ENCODE peak calls at places on chromosomes 7 and 10, in nine cellular contexts. One of them, this sample, is unnamed.

GRCh38 chr10:91708174-91708861 is 75.4 kb upstream of the PPP1R3C start:
- DNase-seq in DND-41: no peak
- DNase-seq in colonic mucosa: no peak
- DNase-seq in psoas muscle: no peak
- DNase-seq in upper lobe of right lung: no peak
- DNase-seq in dorsolateral prefrontal cortex: no peak
- DNase-seq in lower lobe of right lung: no peak
- DNase-seq in heart right ventricle: no peak
- DNase-seq in endodermal cell: no peak
- DNase-seq in this sample: no peak

GRCh38 chr10:78541528-78542470 is 508.1 kb downstream of the RPS24 start:
- DNase-seq in heart right ventricle: peak
- DNase-seq in lower lobe of right lung: no peak
- DNase-seq in colonic mucosa: peak
- DNase-seq in upper lobe of right lung: no peak
- DNase-seq in endodermal cell: no peak
- DNase-seq in dorsolateral prefrontal cortex: no peak
- DNase-seq in psoas muscle: no peak
- DNase-seq in DND-41: no peak
- DNase-seq in this sample: no peak

GRCh38 chr7:22934473-22935065 is 79.4 kb downstream of the HYCC1 start:
- DNase-seq in DND-41: no peak
- DNase-seq in heart right ventricle: no peak
- DNase-seq in dorsolateral prefrontal cortex: no peak
- DNase-seq in psoas muscle: no peak
- DNase-seq in upper lobe of right lung: no peak
- DNase-seq in endodermal cell: no peak
- DNase-seq in lower lobe of right lung: no peak
- DNase-seq in colonic mucosa: no peak
- DNase-seq in this sample: no peak

GRCh38 chr10:127013251-127013656 is 108.0 kb downstream of the DOCK1 start:
- DNase-seq in upper lobe of right lung: no peak
- DNase-seq in DND-41: no peak
- DNase-seq in psoas muscle: no peak
- DNase-seq in dorsolateral prefrontal cortex: peak
- DNase-seq in lower lobe of right lung: no peak
- DNase-seq in colonic mucosa: peak
- DNase-seq in endodermal cell: no peak
- DNase-seq in heart right ventricle: peak
- DNase-seq in this sample: no peak

GRCh38 chr7:102239206-102239820 is 47.4 kb upstream of the SH2B2 start:
- DNase-seq in heart right ventricle: no peak
- DNase-seq in dorsolateral prefrontal cortex: no peak
- DNase-seq in psoas muscle: no peak
- DNase-seq in DND-41: no peak
- DNase-seq in colonic mucosa: no peak
- DNase-seq in upper lobe of right lung: no peak
- DNase-seq in lower lobe of right lung: no peak
- DNase-seq in endodermal cell: no peak
- DNase-seq in this sample: no peak

GRCh38 chr10:95793401-95794045 is 37.6 kb downstream of the ENTPD1 start:
- DNase-seq in heart right ventricle: peak
- DNase-seq in upper lobe of right lung: no peak
- DNase-seq in dorsolateral prefrontal cortex: no peak
- DNase-seq in DND-41: no peak
- DNase-seq in lower lobe of right lung: peak
- DNase-seq in colonic mucosa: peak
- DNase-seq in endodermal cell: no peak
- DNase-seq in psoas muscle: no peak
- DNase-seq in this sample: no peak

GRCh38 chr7:159104188-159105030 is 40.3 kb downstream of the VIPR2 start:
- DNase-seq in psoas muscle: peak
- DNase-seq in DND-41: no peak
- DNase-seq in dorsolateral prefrontal cortex: peak
- DNase-seq in colonic mucosa: no peak
- DNase-seq in upper lobe of right lung: peak
- DNase-seq in endodermal cell: no peak
- DNase-seq in heart right ventricle: peak
- DNase-seq in lower lobe of right lung: peak
- DNase-seq in this sample: no peak

GRCh38 chr10:44180321-44181154 is 204.4 kb downstream of the CXCL12 start:
- DNase-seq in lower lobe of right lung: no peak
- DNase-seq in colonic mucosa: no peak
- DNase-seq in heart right ventricle: no peak
- DNase-seq in upper lobe of right lung: no peak
- DNase-seq in dorsolateral prefrontal cortex: no peak
- DNase-seq in DND-41: no peak
- DNase-seq in endodermal cell: no peak
- DNase-seq in psoas muscle: peak
- DNase-seq in this sample: no peak

DNA sequence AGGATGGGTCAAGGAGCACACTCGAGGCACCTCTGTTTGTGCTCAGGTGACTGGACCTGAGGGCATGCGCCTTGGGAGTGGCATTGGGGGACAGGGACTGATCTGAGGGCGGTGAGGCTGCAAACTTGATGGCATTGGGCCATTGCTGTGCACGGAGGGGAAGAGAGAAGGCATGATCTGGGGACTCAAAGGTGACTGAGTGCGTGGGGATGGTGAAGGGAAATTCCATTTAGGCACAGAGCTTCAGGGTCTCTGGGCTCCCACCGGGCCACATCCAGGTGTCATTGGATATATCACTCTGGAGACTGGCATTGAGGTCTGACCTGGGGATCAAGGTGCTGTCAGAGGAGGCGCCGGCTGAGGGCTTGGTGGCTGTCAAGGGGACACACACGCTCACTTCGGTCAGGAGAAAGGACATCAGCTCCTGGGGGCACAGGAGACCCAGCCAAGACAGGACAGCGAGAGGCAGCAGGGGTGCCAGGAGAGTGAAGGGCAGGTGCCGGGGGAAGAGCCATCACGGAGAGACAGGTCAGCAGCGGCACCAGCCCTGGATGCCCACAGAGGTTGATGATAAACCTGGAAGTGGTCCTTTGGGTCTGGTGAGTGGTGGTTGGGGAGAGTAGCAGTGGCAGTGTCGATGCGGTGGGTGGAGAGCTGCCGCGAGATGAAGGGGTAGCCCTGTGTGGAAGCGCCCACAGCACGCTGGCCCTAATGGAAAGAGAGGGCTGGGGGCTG is 5.5 kb downstream of the ADCK2 start:
- DNase-seq in psoas muscle: no peak
- DNase-seq in upper lobe of right lung: peak
- DNase-seq in heart right ventricle: no peak
- DNase-seq in colonic mucosa: no peak
- DNase-seq in lower lobe of right lung: no peak
- DNase-seq in endodermal cell: peak
- DNase-seq in DND-41: no peak
- DNase-seq in dorsolateral prefrontal cortex: no peak
- DNase-seq in this sample: no peak
- H3K27ac ChIP-seq in psoas muscle: no peak
- H3K27ac ChIP-seq in upper lobe of right lung: no peak
- H3K27ac ChIP-seq in heart right ventricle: no peak
- H3K27ac ChIP-seq in colonic mucosa: no peak
- H3K27ac ChIP-seq in lower lobe of right lung: no peak
- H3K27ac ChIP-seq in endodermal cell: no peak
- H3K27ac ChIP-seq in DND-41: no peak
- H3K27ac ChIP-seq in dorsolateral prefrontal cortex: no peak
- H3K27ac ChIP-seq in this sample: no peak

GRCh38 chr7:119028736-119029135 is 804.2 kb downstream of the ANKRD7 start:
- DNase-seq in psoas muscle: no peak
- DNase-seq in endodermal cell: no peak
- DNase-seq in lower lobe of right lung: no peak
- DNase-seq in colonic mucosa: no peak
- DNase-seq in dorsolateral prefrontal cortex: no peak
- DNase-seq in upper lobe of right lung: no peak
- DNase-seq in DND-41: no peak
- DNase-seq in heart right ventricle: no peak
- DNase-seq in this sample: no peak

GRCh38 chr7:119026391-119026790 is 801.9 kb downstream of the ANKRD7 start:
- DNase-seq in psoas muscle: no peak
- DNase-seq in dorsolateral prefrontal cortex: no peak
- DNase-seq in upper lobe of right lung: no peak
- DNase-seq in lower lobe of right lung: no peak
- DNase-seq in heart right ventricle: no peak
- DNase-seq in DND-41: no peak
- DNase-seq in endodermal cell: no peak
- DNase-seq in colonic mucosa: no peak
- DNase-seq in this sample: no peak
- TF ChIP-seq CTCF in psoas muscle: no peak
- TF ChIP-seq CTCF in dorsolateral prefrontal cortex: no peak
- TF ChIP-seq CTCF in upper lobe of right lung: no peak
- TF ChIP-seq CTCF in lower lobe of right lung: no peak
- TF ChIP-seq CTCF in heart right ventricle: no peak
- TF ChIP-seq CTCF in DND-41: no peak
- TF ChIP-seq CTCF in endodermal cell: no peak
- TF ChIP-seq CTCF in colonic mucosa: no peak
- TF ChIP-seq CTCF in this sample: no peak

GRCh38 chr7:143047327-143047726 is 4.8 kb upstream of the OR6V1 start:
- DNase-seq in endodermal cell: no peak
- DNase-seq in colonic mucosa: no peak
- DNase-seq in dorsolateral prefrontal cortex: no peak
- DNase-seq in upper lobe of right lung: no peak
- DNase-seq in DND-41: no peak
- DNase-seq in heart right ventricle: no peak
- DNase-seq in psoas muscle: no peak
- DNase-seq in lower lobe of right lung: no peak
- DNase-seq in this sample: no peak
- H3K4me3 ChIP-seq in endodermal cell: no peak
- H3K4me3 ChIP-seq in colonic mucosa: no peak
- H3K4me3 ChIP-seq in dorsolateral prefrontal cortex: no peak
- H3K4me3 ChIP-seq in upper lobe of right lung: no peak
- H3K4me3 ChIP-seq in DND-41: no peak
- H3K4me3 ChIP-seq in heart right ventricle: no peak
- H3K4me3 ChIP-seq in psoas muscle: no peak
- H3K4me3 ChIP-seq in lower lobe of right lung: no peak
- H3K4me3 ChIP-seq in this sample: no peak

DNA sequence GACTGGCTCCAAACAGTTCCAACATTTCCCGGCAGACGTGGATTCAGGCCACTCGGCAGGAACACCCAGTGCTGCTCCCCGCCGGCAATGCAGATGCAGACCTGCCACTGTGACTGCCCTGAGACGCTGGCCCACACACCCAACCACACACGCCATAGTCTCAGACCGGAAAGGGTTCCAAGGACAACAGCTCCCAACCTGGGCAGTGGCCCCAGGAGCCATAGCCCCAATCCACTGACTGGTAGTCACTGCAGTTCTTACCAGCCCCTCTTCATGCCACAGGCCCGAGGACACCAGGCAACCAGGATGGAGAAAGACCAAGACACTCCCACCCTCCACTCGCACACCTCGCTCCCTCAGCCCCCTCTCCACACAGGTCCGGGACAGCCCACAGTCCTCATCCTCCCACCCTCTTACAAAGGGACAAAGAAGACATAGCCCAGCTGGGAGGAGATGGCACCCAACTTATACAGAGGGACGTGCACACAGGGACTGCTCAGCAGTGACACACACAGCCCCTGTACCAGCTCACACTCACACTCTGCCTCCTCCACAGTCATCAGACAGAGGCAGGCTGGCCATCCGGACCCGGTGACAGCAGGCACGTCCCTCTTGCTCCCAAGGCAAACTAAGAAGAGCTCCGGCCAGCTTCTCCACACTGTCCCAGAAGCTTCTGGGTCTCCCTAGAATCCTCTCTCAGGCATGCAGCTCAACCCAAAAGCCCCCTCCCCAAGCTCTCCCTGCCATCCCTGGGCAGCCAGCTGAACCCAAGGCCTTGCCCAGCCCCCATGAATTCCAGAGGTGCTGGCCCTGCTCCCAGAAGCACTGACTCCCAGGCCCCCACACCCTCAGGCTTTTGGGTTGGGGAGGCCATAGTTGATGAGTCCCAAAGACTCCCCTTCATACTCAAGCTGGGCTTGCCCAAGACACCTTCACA is 24.8 kb downstream of the KCNH2 start:
- DNase-seq in endodermal cell: no peak
- DNase-seq in DND-41: no peak
- DNase-seq in colonic mucosa: no peak
- DNase-seq in psoas muscle: no peak
- DNase-seq in lower lobe of right lung: peak
- DNase-seq in heart right ventricle: no peak
- DNase-seq in upper lobe of right lung: no peak
- DNase-seq in dorsolateral prefrontal cortex: no peak
- DNase-seq in this sample: no peak
- H3K27ac ChIP-seq in endodermal cell: no peak
- H3K27ac ChIP-seq in DND-41: no peak
- H3K27ac ChIP-seq in colonic mucosa: no peak
- H3K27ac ChIP-seq in psoas muscle: no peak
- H3K27ac ChIP-seq in lower lobe of right lung: no peak
- H3K27ac ChIP-seq in heart right ventricle: peak
- H3K27ac ChIP-seq in upper lobe of right lung: no peak
- H3K27ac ChIP-seq in dorsolateral prefrontal cortex: no peak
- H3K27ac ChIP-seq in this sample: no peak

DNA sequence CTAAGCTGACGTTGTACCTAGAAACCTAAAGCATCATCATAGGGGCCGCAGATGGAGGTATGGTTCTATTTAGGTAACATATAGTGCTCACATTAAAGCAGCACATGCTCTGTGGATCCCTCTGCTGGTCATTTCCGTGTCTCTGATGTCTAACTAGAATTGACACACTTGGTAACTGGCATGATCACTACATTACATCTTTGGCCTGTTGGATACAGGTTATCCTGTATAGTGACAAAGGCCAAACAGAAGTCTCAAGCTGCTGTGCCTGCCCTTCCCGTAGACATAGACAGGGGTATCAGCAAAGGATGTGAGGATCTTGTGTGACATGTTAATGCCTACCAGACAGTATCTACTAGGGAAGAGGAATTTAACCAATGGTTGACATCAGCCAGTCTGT is 51.2 kb downstream of the KIF5B start:
- DNase-seq in lower lobe of right lung: no peak
- DNase-seq in endodermal cell: peak
- DNase-seq in dorsolateral prefrontal cortex: no peak
- DNase-seq in colonic mucosa: peak
- DNase-seq in upper lobe of right lung: no peak
- DNase-seq in DND-41: peak
- DNase-seq in heart right ventricle: no peak
- DNase-seq in psoas muscle: no peak
- DNase-seq in this sample: no peak
- TF ChIP-seq CTCF in lower lobe of right lung: peak
- TF ChIP-seq CTCF in endodermal cell: peak
- TF ChIP-seq CTCF in dorsolateral prefrontal cortex: peak
- TF ChIP-seq CTCF in colonic mucosa: peak
- TF ChIP-seq CTCF in upper lobe of right lung: peak
- TF ChIP-seq CTCF in DND-41: peak
- TF ChIP-seq CTCF in heart right ventricle: no peak
- TF ChIP-seq CTCF in psoas muscle: peak
- TF ChIP-seq CTCF in this sample: peak

DNA sequence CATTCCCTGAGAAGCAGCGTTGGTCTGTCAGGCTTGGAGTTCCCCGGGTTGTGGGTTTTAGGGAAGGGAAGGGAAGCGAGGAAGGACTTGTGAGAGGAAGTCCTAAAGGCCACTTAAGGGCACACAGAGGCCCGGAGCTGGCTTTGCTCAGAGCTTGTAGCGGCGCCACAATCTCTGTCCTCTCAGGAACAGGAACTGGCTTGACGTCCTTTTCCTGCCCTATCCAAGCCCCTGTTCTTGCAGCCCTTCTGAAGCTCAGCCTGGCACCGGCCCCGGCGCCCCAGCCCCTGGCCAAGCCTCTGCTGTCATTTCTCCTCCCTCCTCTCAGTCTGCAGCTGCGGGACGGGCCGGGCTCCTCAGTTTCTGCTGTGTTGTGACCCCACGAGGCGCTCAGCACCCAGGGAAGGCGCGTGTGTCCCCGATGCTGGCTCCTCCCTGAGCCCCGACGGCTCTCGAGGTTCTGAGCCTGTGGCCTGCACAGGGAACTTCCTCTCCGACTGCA is at the start of gene GIMAP8:
- DNase-seq in heart right ventricle: peak
- DNase-seq in upper lobe of right lung: peak
- DNase-seq in endodermal cell: peak
- DNase-seq in psoas muscle: peak
- DNase-seq in colonic mucosa: peak
- DNase-seq in lower lobe of right lung: peak
- DNase-seq in DND-41: peak
- DNase-seq in dorsolateral prefrontal cortex: no peak
- DNase-seq in this sample: peak
- H3K4me3 ChIP-seq in heart right ventricle: peak
- H3K4me3 ChIP-seq in upper lobe of right lung: peak
- H3K4me3 ChIP-seq in endodermal cell: no peak
- H3K4me3 ChIP-seq in psoas muscle: peak
- H3K4me3 ChIP-seq in colonic mucosa: peak
- H3K4me3 ChIP-seq in lower lobe of right lung: peak
- H3K4me3 ChIP-seq in DND-41: peak
- H3K4me3 ChIP-seq in dorsolateral prefrontal cortex: no peak
- H3K4me3 ChIP-seq in this sample: peak

This sample was measured in CD8-positive, alpha-beta T cell.